ENCODE peak calls at places on chromosomes 13 and 19, in nine cellular contexts. P is PC-3, A is IMR-90, N is kidney, V is suprapubic skin, O is fibroblast of lung, T is psoas muscle, U is astrocyte, D is ovary. G is an unnamed sample.
A peak's percentile ranks its signal among the peaks of the same experiment; 100 is the strongest.

GRCh38 chr13:37383856-37384255 is 214.7 kb downstream of the POSTN start:
- DNase-seq in V (no peak), O (no peak), D (no peak), P (no peak), T (no peak), A (no peak), N (no peak), U (no peak), G (no peak)

GRCh38 chr19:11227201-11227886 is 12.1 kb upstream of the ANGPTL8 start:
- DNase-seq in A (no peak), V (no peak), N (no peak), U (no peak), D (no peak), T (no peak), O (no peak), P (peak; percentile 42), G (no peak)

GRCh38 chr13:113216165-113217056 is 7.0 kb downstream of the CUL4A start:
- DNase-seq in P (peak; percentile 73), U (peak; percentile 78), V (no peak), T (peak; percentile 45), D (no peak), N (no peak), A (peak; percentile 74), O (peak; percentile 70), G (peak; percentile 47)

GRCh38 chr19:44072543-44073401 is 813 bp downstream of the ZNF284 start:
- DNase-seq in A (no peak), D (no peak), V (no peak), O (no peak), N (no peak), P (peak; percentile 1), T (no peak), U (no peak), G (no peak)

GRCh38 chr19:8397291-8397690 is 7.1 kb downstream of the RAB11B start:
- DNase-seq in N (no peak), D (no peak), T (no peak), P (no peak), U (no peak), O (no peak), V (no peak), A (no peak), G (no peak)

GRCh38 chr19:49592486-49593232 is 1.7 kb downstream of the PRR12 start:
- DNase-seq in V (no peak), N (no peak), U (no peak), A (no peak), T (no peak), O (no peak), D (no peak), P (peak; percentile 55), G (no peak)

GRCh38 chr13:113002206-113002821 is 33.3 kb downstream of the MCF2L start:
- DNase-seq in D (no peak), T (no peak), N (no peak), A (no peak), U (no peak), P (no peak), V (no peak), O (no peak), G (no peak)

GRCh38 chr13:99982021-99982740 is 597 bp downstream of the ZIC2 start:
- DNase-seq in O (no peak), A (no peak), N (peak; percentile 71), U (no peak), V (no peak), T (no peak), D (no peak), P (no peak), G (no peak)

GRCh38 chr13:40389081-40389641 is 277.3 kb downstream of the FOXO1 start:
- DNase-seq in D (no peak), A (no peak), U (no peak), N (no peak), O (no peak), V (no peak), P (no peak), T (no peak), G (no peak)
- H3K27ac ChIP-seq in D (no peak overlapping the region), A (no peak overlapping the region), U (no peak overlapping the region), N (no peak overlapping the region), O (no peak overlapping the region), V (no peak overlapping the region), P (peak overlapping the region; percentile 10), T (no peak overlapping the region), G (no peak overlapping the region)

GRCh38 chr19:14091086-14091884 is 734 bp upstream of the SAMD1 start:
- DNase-seq in D (no peak), O (peak; percentile 79), U (peak; percentile 55), P (peak; percentile 64), V (peak; percentile 82), A (peak; percentile 64), T (no peak), N (peak; percentile 95), G (no peak)

GRCh38 chr19:14090509-14091085 is at the start of gene SAMD1:
- DNase-seq in P (peak; percentile 80), U (peak; percentile 72), D (peak; percentile 94), O (peak; percentile 94), T (peak; percentile 96), V (peak; percentile 95), N (peak; percentile 98), A (peak; percentile 83), G (peak; percentile 97)

GRCh38 chr19:14089412-14089661 is 1.2 kb downstream of the SAMD1 start:
- DNase-seq in P (peak; percentile 21), U (peak; percentile 29), N (no peak), A (no peak), T (no peak), V (no peak), O (peak; percentile 35), D (no peak), G (no peak)

GRCh38 chr19:14088634-14089411 is 1.7 kb downstream of the SAMD1 start:
- DNase-seq in O (no peak), P (no peak), U (no peak), A (no peak), D (no peak), V (no peak), N (no peak), T (no peak), G (no peak)

DNA sequence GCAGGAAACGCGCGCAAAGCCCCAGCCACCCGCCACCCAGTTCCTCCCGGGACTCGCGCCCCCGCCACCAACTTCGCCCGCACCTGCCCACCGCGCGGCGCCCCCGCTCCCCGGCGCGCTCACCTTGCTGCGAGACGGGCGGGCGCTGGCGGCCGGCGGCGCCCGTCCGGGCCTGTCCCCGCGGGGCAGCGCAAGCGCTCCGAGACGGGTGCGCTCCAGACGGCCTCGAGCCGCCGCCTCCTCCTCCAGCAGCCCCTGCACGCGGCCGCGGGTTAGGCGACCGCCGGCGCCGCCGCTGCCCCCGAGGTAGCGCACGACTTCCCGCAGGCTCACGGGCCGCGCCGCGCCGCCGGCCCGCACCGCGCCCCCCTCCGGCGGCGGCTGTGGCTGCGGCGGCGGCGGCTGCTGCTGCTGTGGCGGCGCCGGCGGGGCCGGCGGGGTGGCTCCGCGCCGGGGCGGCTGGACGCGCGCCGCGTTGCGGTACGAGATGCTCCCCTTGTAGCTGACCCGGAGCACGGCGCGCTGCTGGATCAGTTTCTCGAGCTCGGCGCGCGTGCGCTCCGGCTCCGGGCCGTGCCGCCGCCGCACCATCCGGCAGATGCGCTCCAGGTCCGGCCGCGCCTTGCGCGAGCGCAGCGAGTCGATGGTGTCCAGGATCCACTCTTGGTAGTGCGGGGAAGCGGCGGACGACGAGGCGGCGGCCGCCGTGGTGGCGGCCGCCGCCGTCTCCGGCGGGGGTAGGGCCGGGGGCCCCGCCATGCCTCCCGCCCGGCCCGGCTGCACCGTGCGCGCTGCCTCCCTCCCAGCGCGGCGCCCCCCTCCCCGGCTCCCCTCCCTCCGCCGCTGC is 666 bp downstream of the SAMD1 start:
- DNase-seq in T (peak; percentile 69), A (peak; percentile 74), P (peak; percentile 58), U (peak; percentile 71), N (peak; percentile 87), O (peak; percentile 64), D (peak; percentile 53), V (peak; percentile 75), G (peak; percentile 86)
- TF ChIP-seq CTCF in T (no peak), A (no peak), P (no peak), U (no peak), N (no peak), O (no peak), D (no peak), V (no peak), G (no peak)

GRCh38 chr19:31505596-31505910 is 156.3 kb upstream of the TSHZ3 start:
- DNase-seq in T (no peak), V (no peak), U (no peak), N (no peak), P (no peak), O (no peak), D (no peak), A (no peak), G (no peak)
- H3K4me1 ChIP-seq in T (no peaks in the 10 kb centered on the region), V (no peaks in the 10 kb centered on the region), U (no peaks in the 10 kb centered on the region), N (no peaks in the 10 kb centered on the region), P (no peaks in the 10 kb centered on the region), O (no peaks in the 10 kb centered on the region), D (peaks cover 1% of the 10 kb centered on the region), A (no peaks in the 10 kb centered on the region), G (no peaks in the 10 kb centered on the region)

GRCh38 chr19:1746401-1747284 is 6.7 kb upstream of the ONECUT3 start:
- DNase-seq in V (no peak), A (peak; percentile 13), D (no peak), T (no peak), N (peak; percentile 66), U (peak; percentile 24), O (no peak), P (peak; percentile 68), G (no peak)

GRCh38 chr19:1744822-1745563 is 8.3 kb upstream of the ONECUT3 start:
- DNase-seq in D (no peak), A (no peak), O (no peak), V (no peak), U (no peak), P (no peak), N (peak; percentile 53), T (no peak), G (no peak)

GRCh38 chr19:1744133-1744665 is 9.1 kb upstream of the ONECUT3 start:
- DNase-seq in U (no peak), O (no peak), V (no peak), A (no peak), N (no peak), T (no peak), D (no peak), P (no peak), G (no peak)

GRCh38 chr19:1747285-1748114 is 5.8 kb upstream of the ONECUT3 start:
- DNase-seq in U (peak; percentile 86), N (peak; percentile 80), T (no peak), A (peak; percentile 80), D (no peak), P (peak; percentile 97), V (no peak), O (peak; percentile 55), G (no peak)

GRCh38 chr19:1745589-1746031 is 7.7 kb upstream of the ONECUT3 start:
- DNase-seq in T (no peak), P (peak; percentile 46), U (no peak), N (no peak), V (no peak), O (no peak), A (no peak), D (no peak), G (no peak)
- H3K27ac ChIP-seq in T (no peak overlapping the region), P (peak overlapping the region; percentile 60), U (no peak overlapping the region), N (no peak overlapping the region), V (no peak overlapping the region), O (no peak overlapping the region), A (no peak overlapping the region), D (no peak overlapping the region), G (no peak overlapping the region)

G was measured in heart left ventricle.